ENCODE peak calls at places on chromosomes 5 and 9, in eight cellular contexts. B, C, Z, W, F, K, H and Y are unnamed samples. For H3K4me1, the result is how much of the 10 kb centered on the place peaks cover.

GRCh38 chr5:64865662-64866061 is 96.9 kb downstream of the CWC27 start:
- DNase-seq in B (no peak), C (no peak), Z (no peak), W (no peak), F (no peak), K (no peak), H (no peak), Y (no peak)

GRCh38 chr5:5306696-5307095 is 115.8 kb upstream of the ICE1 start:
- DNase-seq in B (no peak), C (no peak), Z (peak), W (peak), F (no peak), K (no peak), H (no peak), Y (no peak)

GRCh38 chr5:136020383-136021015 is 8.3 kb upstream of the TGFBI start:
- DNase-seq in B (no peak), C (peak), Z (no peak), W (peak), F (peak), K (no peak), H (no peak), Y (no peak)

GRCh38 chr5:75049581-75050274 is 2.6 kb downstream of the GCNT4 start:
- DNase-seq in B (no peak), C (peak), Z (peak), W (peak), F (peak), K (no peak), H (peak), Y (no peak)

GRCh38 chr5:58641533-58641932 is 58.7 kb downstream of the RAB3C start:
- DNase-seq in B (no peak), C (no peak), Z (peak), W (no peak), F (no peak), K (no peak), H (no peak), Y (no peak)

GRCh38 chr9:36029202-36029601 is 7.5 kb upstream of the RECK start:
- DNase-seq in B (no peak), C (no peak), Z (no peak), W (no peak), F (no peak), K (no peak), H (no peak), Y (no peak)

GRCh38 chr5:67724412-67725135 is 491.0 kb upstream of the PIK3R1 start:
- DNase-seq in B (no peak), C (no peak), Z (no peak), W (no peak), F (no peak), K (no peak), H (no peak), Y (no peak)

GRCh38 chr5:88140863-88141694 is 127.6 kb downstream of the TMEM161B start:
- DNase-seq in B (peak), C (peak), Z (peak), W (peak), F (peak), K (peak), H (peak), Y (peak)

GRCh38 chr5:139873033-139873794 is 77.6 kb downstream of the PSD2 start:
- DNase-seq in B (no peak), C (no peak), Z (no peak), W (no peak), F (no peak), K (peak), H (no peak), Y (no peak)

GRCh38 chr5:98588225-98588624 is 185.2 kb upstream of the RGMB start:
- DNase-seq in B (no peak), C (no peak), Z (no peak), W (no peak), F (no peak), K (no peak), H (no peak), Y (no peak)

GRCh38 chr9:13705913-13706312 is 426.4 kb upstream of the MPDZ start:
- DNase-seq in B (peak), C (peak), Z (peak), W (no peak), F (no peak), K (no peak), H (no peak), Y (peak)

GRCh38 chr5:36040651-36041536 is 25.8 kb downstream of the UGT3A2 start:
- DNase-seq in B (no peak), C (no peak), Z (peak), W (no peak), F (no peak), K (no peak), H (no peak), Y (no peak)

GRCh38 chr5:135729582-135729879 is 104.9 kb upstream of the SLC25A48 start:
- DNase-seq in B (no peak), C (no peak), Z (peak), W (no peak), F (no peak), K (no peak), H (no peak), Y (no peak)

GRCh38 chr5:140561753-140562523 is 2.5 kb downstream of the APBB3 start:
- DNase-seq in B (no peak), C (no peak), Z (no peak), W (no peak), F (no peak), K (no peak), H (no peak), Y (no peak)

GRCh38 chr5:125446986-125447385 is 700.5 kb upstream of the ZNF608 start:
- DNase-seq in B (no peak), C (no peak), Z (no peak), W (peak), F (no peak), K (no peak), H (no peak), Y (no peak)

GRCh38 chr5:143479394-143479793 is 75.9 kb upstream of the NR3C1 start:
- DNase-seq in B (no peak), C (no peak), Z (no peak), W (peak), F (no peak), K (no peak), H (no peak), Y (no peak)

GRCh38 chr5:51033215-51033614 is 350.0 kb upstream of the ISL1 start:
- DNase-seq in B (no peak), C (no peak), Z (no peak), W (no peak), F (no peak), K (no peak), H (no peak), Y (no peak)

GRCh38 chr5:56099346-56099745 is 104.6 kb upstream of the IL6ST start:
- DNase-seq in B (no peak), C (peak), Z (no peak), W (no peak), F (no peak), K (no peak), H (no peak), Y (no peak)

GRCh38 chr9:134294228-134295071 is 31.8 kb upstream of the RXRA start:
- DNase-seq in B (peak), C (peak), Z (no peak), W (no peak), F (peak), K (peak), H (peak), Y (no peak)

GRCh38 chr5:160342413-160342941 is 27.9 kb downstream of the C1QTNF2 start:
- DNase-seq in B (peak), C (no peak), Z (no peak), W (peak), F (no peak), K (no peak), H (no peak), Y (no peak)

GRCh38 chr9:131145245-131145644 is 19.9 kb downstream of the NUP214 start:
- DNase-seq in B (no peak), C (no peak), Z (no peak), W (no peak), F (no peak), K (no peak), H (no peak), Y (no peak)

GRCh38 chr5:175561085-175561484 is 82.7 kb downstream of the SFXN1 start:
- DNase-seq in B (no peak), C (no peak), Z (no peak), W (no peak), F (no peak), K (no peak), H (no peak), Y (no peak)

GRCh38 chr9:122200960-122201635 is 27.7 kb downstream of the LHX6 start:
- DNase-seq in B (peak), C (no peak), Z (no peak), W (no peak), F (no peak), K (peak), H (no peak), Y (no peak)

GRCh38 chr9:104301770-104302169 is 202.3 kb upstream of the OR13F1 start:
- DNase-seq in B (no peak), C (no peak), Z (no peak), W (no peak), F (no peak), K (no peak), H (no peak), Y (no peak)

GRCh38 chr9:89165880-89166279 is 12.7 kb downstream of the SHC3 start:
- DNase-seq in B (no peak), C (no peak), Z (no peak), W (no peak), F (no peak), K (no peak), H (no peak), Y (no peak)

GRCh38 chr5:43315262-43315661 is 2.0 kb upstream of the HMGCS1 start:
- DNase-seq in B (no peak), C (no peak), Z (peak), W (peak), F (no peak), K (no peak), H (no peak), Y (no peak)

GRCh38 chr9:111957856-111958631 is 61.4 kb downstream of the UGCG start:
- DNase-seq in B (no peak), C (no peak), Z (no peak), W (peak), F (no peak), K (no peak), H (no peak), Y (no peak)

GRCh38 chr9:113544001-113544340 is 80.4 kb downstream of the RGS3 start:
- DNase-seq in B (no peak), C (no peak), Z (no peak), W (no peak), F (no peak), K (no peak), H (no peak), Y (no peak)

GRCh38 chr5:33340195-33340594 is 100.6 kb upstream of the TARS1 start:
- DNase-seq in B (no peak), C (no peak), Z (peak), W (no peak), F (no peak), K (no peak), H (no peak), Y (no peak)

GRCh38 chr9:129334744-129335080 is 156.7 kb upstream of the IER5L start:
- DNase-seq in B (no peak), C (no peak), Z (no peak), W (no peak), F (no peak), K (no peak), H (peak), Y (no peak)

GRCh38 chr5:162282191-162282590 is 214.6 kb downstream of the GABRG2 start:
- DNase-seq in B (no peak), C (no peak), Z (peak), W (no peak), F (no peak), K (no peak), H (no peak), Y (no peak)

GRCh38 chr5:120504057-120504456 is 40.0 kb downstream of the PRR16 start:
- DNase-seq in B (no peak), C (no peak), Z (no peak), W (no peak), F (no peak), K (no peak), H (no peak), Y (no peak)

GRCh38 chr9:100228352-100228869 is 124.3 kb downstream of the TEX10 start:
- DNase-seq in B (no peak), C (no peak), Z (no peak), W (no peak), F (no peak), K (no peak), H (no peak), Y (no peak)

GRCh38 chr9:100229561-100229960 is 123.2 kb downstream of the TEX10 start:
- DNase-seq in B (no peak), C (no peak), Z (no peak), W (no peak), F (no peak), K (no peak), H (no peak), Y (no peak)

GRCh38 chr9:100227636-100228035 is 125.1 kb downstream of the TEX10 start:
- DNase-seq in B (no peak), C (no peak), Z (no peak), W (no peak), F (no peak), K (no peak), H (no peak), Y (no peak)

GRCh38 chr9:100229136-100229535 is 123.6 kb downstream of the TEX10 start:
- DNase-seq in B (no peak), C (no peak), Z (peak), W (no peak), F (no peak), K (no peak), H (no peak), Y (no peak)
- H3K4me1 ChIP-seq in B (under half), C (under half), Z (under half), W (under half), F (under half), K (under half), H (under half), Y (under half)

GRCh38 chr9:87029904-87030303 is 82.6 kb upstream of the GAS1 start:
- DNase-seq in B (no peak), C (no peak), Z (no peak), W (no peak), F (no peak), K (no peak), H (no peak), Y (no peak)
- H3K4me3 ChIP-seq in B (no peak), C (no peak), Z (no peak), W (no peak), F (no peak), K (no peak), H (no peak), Y (no peak)

GRCh38 chr9:33106372-33106771 is 29.9 kb upstream of the SMU1 start:
- DNase-seq in B (no peak), C (no peak), Z (no peak), W (no peak), F (no peak), K (no peak), H (no peak), Y (no peak)
- H3K4me1 ChIP-seq in B (under half), C (under half), Z (under half), W (under half), F (under half), K (under half), H (under half), Y (under half)

DNA sequence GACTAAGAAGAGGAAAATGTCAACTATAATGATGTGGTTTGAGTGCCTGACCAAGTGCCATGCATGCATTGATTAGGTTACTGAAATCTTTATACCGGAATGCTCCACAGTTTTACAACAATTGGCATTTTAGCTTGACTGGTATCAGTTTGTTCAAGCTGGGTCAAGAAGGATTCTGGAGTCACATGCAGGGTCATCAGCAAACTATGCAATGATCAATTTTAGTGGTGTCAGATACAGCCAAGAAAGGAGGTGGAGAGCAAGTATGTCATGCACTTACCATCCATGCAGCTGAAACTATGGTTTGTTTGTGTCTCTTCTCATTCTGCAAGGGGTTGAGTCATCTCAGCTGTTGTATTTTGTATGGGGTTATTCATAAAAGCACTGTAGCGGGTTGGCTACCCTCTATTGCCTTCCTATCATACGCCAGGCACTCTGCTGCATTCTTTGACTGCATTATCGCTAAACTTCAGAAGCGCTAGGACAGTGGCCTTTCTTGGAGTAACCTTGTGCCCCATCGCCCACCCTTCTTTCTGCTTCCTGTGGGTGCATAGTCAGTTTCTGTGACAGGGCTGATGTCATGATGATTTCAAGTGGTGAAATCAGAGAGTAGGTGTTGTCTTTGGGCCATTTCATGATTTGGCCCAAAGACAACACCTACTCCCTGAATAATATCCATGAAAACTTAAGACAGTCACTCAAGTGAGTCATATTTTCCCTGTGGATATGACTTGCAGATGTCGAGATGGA is 145.4 kb downstream of the MTX3 start:
- DNase-seq in B (no peak), C (peak), Z (no peak), W (no peak), F (no peak), K (no peak), H (no peak), Y (no peak)
- H3K4me3 ChIP-seq in B (no peak), C (no peak), Z (no peak), W (no peak), F (no peak), K (no peak), H (no peak), Y (no peak)

DNA sequence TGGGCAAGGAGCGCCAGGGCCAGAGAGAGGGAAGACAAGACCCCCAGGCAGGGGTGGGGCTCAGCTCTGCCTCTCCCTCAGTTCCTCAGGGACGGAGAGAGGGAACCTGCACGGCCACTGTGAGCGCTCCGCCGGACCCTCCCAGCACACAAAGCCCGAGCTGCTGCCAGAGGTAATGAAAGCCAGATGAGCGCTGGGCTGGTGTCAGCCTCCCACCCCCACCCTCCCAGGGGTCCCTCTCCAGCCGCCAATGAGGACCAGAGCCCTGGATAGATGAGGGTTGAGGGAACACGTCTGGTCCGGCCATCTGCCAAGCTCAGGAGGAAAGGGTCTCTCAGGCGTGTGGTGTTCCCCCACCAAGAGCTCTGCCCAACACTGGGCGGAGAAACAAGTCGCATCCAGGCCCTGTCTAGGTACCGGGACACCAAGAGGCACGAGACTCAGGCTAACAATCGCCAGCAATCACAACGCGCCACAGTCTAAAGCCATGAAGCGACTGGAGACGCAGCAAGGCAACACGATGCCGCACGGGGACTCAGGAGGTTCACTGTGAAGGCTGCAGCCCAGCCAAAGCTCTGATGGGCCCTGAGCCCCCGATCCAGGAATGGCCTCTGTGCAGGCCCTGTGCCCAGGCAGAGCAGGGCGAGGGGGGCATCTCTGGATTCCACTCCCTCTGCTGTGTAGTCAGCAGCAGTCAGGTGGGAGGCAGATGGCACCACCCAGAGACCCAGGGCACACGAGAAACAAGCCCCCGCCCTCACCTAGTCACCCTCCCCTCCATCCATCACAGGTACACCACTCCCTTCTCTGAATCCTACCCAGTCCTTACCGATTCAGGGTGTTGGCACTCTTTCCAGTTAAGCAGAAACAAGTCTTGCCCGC is 1.3 kb downstream of the RALGDS start:
- DNase-seq in B (peak), C (no peak), Z (no peak), W (no peak), F (no peak), K (peak), H (peak), Y (peak)
- H3K4me1 ChIP-seq in B (half or more), C (under half), Z (under half), W (under half), F (under half), K (half or more), H (under half), Y (half or more)

GRCh38 chr9:78441396-78441795 is 144.5 kb downstream of the PSAT1 start:
- DNase-seq in B (no peak), C (no peak), Z (no peak), W (no peak), F (no peak), K (no peak), H (no peak), Y (no peak)

GRCh38 chr9:78438765-78439164 is 141.8 kb downstream of the PSAT1 start:
- DNase-seq in B (no peak), C (no peak), Z (no peak), W (no peak), F (no peak), K (no peak), H (no peak), Y (no peak)

GRCh38 chr9:78437721-78438610 is 141.0 kb downstream of the PSAT1 start:
- DNase-seq in B (no peak), C (no peak), Z (peak), W (no peak), F (no peak), K (no peak), H (no peak), Y (no peak)

GRCh38 chr9:78439866-78440830 is 143.2 kb downstream of the PSAT1 start:
- DNase-seq in B (no peak), C (no peak), Z (peak), W (no peak), F (no peak), K (no peak), H (no peak), Y (no peak)

DNA sequence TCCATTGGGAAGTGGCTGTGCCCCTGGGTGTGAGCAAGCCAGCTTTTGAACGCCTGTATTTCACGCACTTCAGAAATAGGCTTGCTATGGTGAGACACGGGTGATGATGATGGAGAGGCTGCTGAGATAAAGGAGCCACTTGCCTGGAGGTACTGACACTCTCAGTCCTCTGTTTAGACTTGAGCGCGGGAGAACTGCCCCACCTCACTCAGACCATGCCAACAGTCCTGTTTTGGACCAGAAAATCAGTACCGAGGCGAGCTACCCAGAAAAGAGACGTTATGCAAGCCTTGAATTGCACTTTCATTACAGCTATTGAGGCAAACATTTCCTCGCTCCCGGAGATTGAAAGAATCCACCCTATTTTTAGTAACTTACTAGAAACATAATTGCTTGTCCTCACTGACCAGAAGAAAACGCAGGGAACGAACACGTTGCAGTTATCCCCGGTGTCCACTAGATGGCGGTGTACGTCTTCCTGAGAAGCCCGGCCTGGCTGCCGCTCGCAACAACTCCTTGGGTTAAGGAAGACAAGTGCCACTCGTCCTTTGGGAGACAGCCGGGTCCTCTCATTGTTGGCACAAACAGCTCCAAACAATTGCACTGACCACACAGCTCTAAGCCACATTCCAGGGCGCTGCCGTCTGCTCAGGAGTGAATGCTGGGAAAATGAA is 142.4 kb downstream of the PSAT1 start:
- DNase-seq in B (peak), C (peak), Z (peak), W (peak), F (peak), K (peak), H (peak), Y (peak)
- H3K4me3 ChIP-seq in B (no peak), C (peak), Z (no peak), W (no peak), F (no peak), K (no peak), H (no peak), Y (no peak)